ENCODE peak calls at places on chromosomes 2 and 18, in ten cellular contexts. Q is fibroblast of the aortic adventitia, R is right lobe of liver, D is foreskin fibroblast, V is IMR-90, W is kidney epithelial cell, I is body of pancreas, M is pancreas, C is GM13976, J is HL-60. B is an unnamed sample.

GRCh38 chr2:86052676-86053075 is 53.0 kb downstream of the POLR1A start:
- DNase-seq in Q (no peak), R (no peak), D (no peak), V (no peak), W (no peak), I (peak), M (no peak), C (no peak), J (no peak), B (no peak)

GRCh38 chr2:138948070-138948539 is 167.9 kb upstream of the NXPH2 start:
- DNase-seq in Q (peak), R (no peak), D (peak), V (peak), W (peak), I (no peak), M (no peak), C (peak), J (no peak), B (peak)

GRCh38 chr18:56807883-56808282 is 156.7 kb downstream of the WDR7 start:
- DNase-seq in Q (no peak), R (no peak), D (no peak), V (no peak), W (no peak), I (no peak), M (no peak), C (no peak), J (no peak), B (no peak)

GRCh38 chr18:45639424-45639823 is 24.1 kb downstream of the SLC14A2 start:
- DNase-seq in Q (no peak), R (no peak), D (no peak), V (no peak), W (peak), I (no peak), M (no peak), C (no peak), J (no peak), B (no peak)

GRCh38 chr2:47867205-47867604 is 39.1 kb downstream of the FBXO11 start:
- DNase-seq in Q (peak), R (no peak), D (peak), V (peak), W (peak), I (peak), M (no peak), C (no peak), J (no peak), B (peak)

GRCh38 chr18:10259934-10260333 is 194.5 kb upstream of the APCDD1 start:
- DNase-seq in Q (no peak), R (no peak), D (peak), V (peak), W (no peak), I (no peak), M (no peak), C (no peak), J (no peak), B (no peak)

GRCh38 chr18:76314496-76314895 is 180.5 kb downstream of the ZNF516 start:
- DNase-seq in Q (no peak), R (no peak), D (no peak), V (no peak), W (no peak), I (no peak), M (no peak), C (no peak), J (no peak), B (no peak)

GRCh38 chr18:70195852-70196434 is 9.5 kb downstream of the RTTN start:
- DNase-seq in Q (peak), R (no peak), D (peak), V (peak), W (peak), I (peak), M (no peak), C (peak), J (peak), B (no peak)

GRCh38 chr2:190340369-190340768 is 3.0 kb upstream of the INPP1 start:
- DNase-seq in Q (no peak), R (no peak), D (peak), V (no peak), W (no peak), I (no peak), M (no peak), C (no peak), J (no peak), B (no peak)

GRCh38 chr2:215911686-215912085 is 101.7 kb downstream of the MREG start:
- DNase-seq in Q (no peak), R (no peak), D (no peak), V (no peak), W (no peak), I (no peak), M (no peak), C (no peak), J (no peak), B (no peak)

GRCh38 chr2:215907147-215907546 is 106.2 kb downstream of the MREG start:
- DNase-seq in Q (no peak), R (no peak), D (no peak), V (no peak), W (no peak), I (no peak), M (no peak), C (no peak), J (no peak), B (no peak)

GRCh38 chr2:215914777-215915165 is 98.6 kb downstream of the MREG start:
- DNase-seq in Q (no peak), R (no peak), D (no peak), V (no peak), W (no peak), I (no peak), M (no peak), C (no peak), J (no peak), B (no peak)

GRCh38 chr2:215914067-215914776 is 99.1 kb downstream of the MREG start:
- DNase-seq in Q (no peak), R (no peak), D (no peak), V (no peak), W (no peak), I (no peak), M (no peak), C (no peak), J (no peak), B (no peak)

GRCh38 chr2:215912299-215912842 is 101.0 kb downstream of the MREG start:
- DNase-seq in Q (no peak), R (no peak), D (no peak), V (no peak), W (no peak), I (no peak), M (no peak), C (no peak), J (no peak), B (no peak)
- TF ChIP-seq CTCF in Q (peak), R (no peak), D (no peak), V (no peak), W (no peak), I (no peak), M (no peak), C (no peak), J (no peak), B (no peak)

DNA sequence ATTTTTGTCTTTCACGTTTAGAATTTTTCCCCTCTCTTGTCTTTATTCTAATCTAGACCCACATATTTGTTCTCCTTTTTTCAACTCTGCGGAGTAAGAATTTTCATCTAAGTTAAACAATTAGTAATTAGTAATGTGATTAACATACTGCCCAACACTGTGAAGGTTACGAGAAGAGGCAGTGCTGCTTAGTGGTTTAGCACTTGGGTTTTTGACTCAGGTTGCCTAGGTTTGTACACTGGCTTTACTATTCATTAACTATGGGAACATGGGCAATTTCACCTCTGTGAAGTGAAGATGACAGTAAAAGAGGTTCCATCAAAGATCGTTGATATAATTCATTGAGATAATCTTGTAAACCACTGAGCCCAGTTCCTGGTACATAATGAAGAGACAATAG is 82.2 kb upstream of the PNPT1 start:
- DNase-seq in Q (no peak), R (no peak), D (no peak), V (no peak), W (no peak), I (no peak), M (no peak), C (no peak), J (no peak), B (no peak)
- TF ChIP-seq CTCF in Q (no peak), R (no peak), D (no peak), V (no peak), W (no peak), I (no peak), M (no peak), C (no peak), J (no peak), B (no peak)

GRCh38 chr2:28621172-28622100 is 125.6 kb downstream of the PLB1 start:
- DNase-seq in Q (peak), R (peak), D (peak), V (peak), W (peak), I (peak), M (peak), C (peak), J (peak), B (peak)
- TF ChIP-seq CTCF in Q (peak), R (peak), D (peak), V (peak), W (peak), I (peak), M (no peak), C (peak), J (peak), B (peak)

GRCh38 chr2:43758738-43759137 is 15.1 kb upstream of the DYNC2LI1 start:
- DNase-seq in Q (peak), R (no peak), D (no peak), V (no peak), W (no peak), I (peak), M (no peak), C (no peak), J (no peak), B (no peak)
- TF ChIP-seq CTCF in Q (no peak), R (no peak), D (no peak), V (no peak), W (no peak), I (no peak), M (no peak), C (no peak), J (no peak), B (no peak)

GRCh38 chr2:69180974-69181373 is 168.0 kb downstream of the ANTXR1 start:
- DNase-seq in Q (no peak), R (no peak), D (no peak), V (no peak), W (no peak), I (no peak), M (no peak), C (no peak), J (no peak), B (no peak)

GRCh38 chr2:69180227-69180626 is 167.2 kb downstream of the ANTXR1 start:
- DNase-seq in Q (no peak), R (no peak), D (no peak), V (no peak), W (no peak), I (no peak), M (no peak), C (no peak), J (no peak), B (no peak)

GRCh38 chr2:69177063-69177771 is 164.2 kb downstream of the ANTXR1 start:
- DNase-seq in Q (peak), R (peak), D (peak), V (peak), W (no peak), I (peak), M (no peak), C (no peak), J (peak), B (peak)

GRCh38 chr2:69175795-69176715 is 163.1 kb downstream of the ANTXR1 start:
- DNase-seq in Q (peak), R (no peak), D (no peak), V (peak), W (no peak), I (no peak), M (no peak), C (no peak), J (no peak), B (no peak)

GRCh38 chr2:69177785-69178636 is 165.0 kb downstream of the ANTXR1 start:
- DNase-seq in Q (peak), R (peak), D (peak), V (peak), W (no peak), I (peak), M (peak), C (no peak), J (peak), B (peak)
- TF ChIP-seq CTCF in Q (no peak), R (no peak), D (no peak), V (no peak), W (no peak), I (no peak), M (no peak), C (no peak), J (no peak), B (no peak)

GRCh38 chr2:238489431-238489830 is 62.7 kb downstream of the ASB1 start:
- DNase-seq in Q (no peak), R (no peak), D (no peak), V (no peak), W (no peak), I (no peak), M (no peak), C (no peak), J (no peak), B (no peak)

GRCh38 chr2:238486123-238486848 is 59.6 kb downstream of the ASB1 start:
- DNase-seq in Q (no peak), R (no peak), D (no peak), V (no peak), W (no peak), I (no peak), M (no peak), C (no peak), J (no peak), B (no peak)

GRCh38 chr2:238487652-238488346 is 61.1 kb downstream of the ASB1 start:
- DNase-seq in Q (no peak), R (no peak), D (no peak), V (no peak), W (no peak), I (no peak), M (no peak), C (no peak), J (no peak), B (no peak)

GRCh38 chr2:238488347-238488826 is 61.7 kb downstream of the ASB1 start:
- DNase-seq in Q (no peak), R (no peak), D (no peak), V (no peak), W (no peak), I (no peak), M (no peak), C (no peak), J (no peak), B (no peak)

GRCh38 chr2:238487134-238487533 is 60.4 kb downstream of the ASB1 start:
- DNase-seq in Q (no peak), R (no peak), D (no peak), V (no peak), W (no peak), I (no peak), M (no peak), C (no peak), J (no peak), B (no peak)
- TF ChIP-seq CTCF in Q (no peak), R (no peak), D (no peak), V (no peak), W (no peak), I (no peak), M (no peak), C (no peak), J (no peak), B (no peak)

GRCh38 chr2:44247924-44248323 is 27.4 kb upstream of the SLC3A1 start:
- DNase-seq in Q (no peak), R (no peak), D (no peak), V (no peak), W (no peak), I (no peak), M (no peak), C (no peak), J (no peak), B (no peak)
- TF ChIP-seq CTCF in Q (no peak), R (no peak), D (no peak), V (no peak), W (peak), I (no peak), M (no peak), C (no peak), J (no peak), B (peak)

GRCh38 chr2:95500854-95501253 is 16.3 kb upstream of the TRIM43B start:
- DNase-seq in Q (no peak), R (no peak), D (no peak), V (no peak), W (no peak), I (no peak), M (no peak), C (no peak), J (no peak), B (no peak)
- TF ChIP-seq CTCF in Q (no peak), R (no peak), D (no peak), V (no peak), W (no peak), I (no peak), M (no peak), C (no peak), J (no peak), B (no peak)

GRCh38 chr2:101697124-101697793 is at the start of gene MAP4K4:
- DNase-seq in Q (peak), R (peak), D (peak), V (peak), W (peak), I (peak), M (peak), C (peak), J (peak), B (peak)
- TF ChIP-seq CTCF in Q (peak), R (peak), D (peak), V (peak), W (peak), I (peak), M (no peak), C (no peak), J (no peak), B (peak)

GRCh38 chr2:147273628-147274027 is 571.2 kb upstream of the ACVR2A start:
- DNase-seq in Q (no peak), R (no peak), D (no peak), V (no peak), W (no peak), I (no peak), M (no peak), C (no peak), J (no peak), B (no peak)

GRCh38 chr2:147273106-147273505 is 571.7 kb upstream of the ACVR2A start:
- DNase-seq in Q (no peak), R (no peak), D (no peak), V (no peak), W (peak), I (no peak), M (no peak), C (no peak), J (no peak), B (no peak)

GRCh38 chr2:147275943-147276342 is 568.9 kb upstream of the ACVR2A start:
- DNase-seq in Q (no peak), R (no peak), D (no peak), V (no peak), W (no peak), I (peak), M (no peak), C (no peak), J (no peak), B (no peak)
- TF ChIP-seq CTCF in Q (no peak), R (peak), D (no peak), V (no peak), W (peak), I (peak), M (no peak), C (peak), J (no peak), B (peak)